ENCODE peak calls at places on chromosome 13, in eight cellular contexts. I is ELR, N is GM19239, P is small intestine, O is globus pallidus, S is Caki2, T is nucleus accumbens, C is lung. X is an unnamed sample.

GRCh38 chr13:33644607-33645543 is 173.1 kb upstream of the RFC3 start:
- DNase-seq in N (no peak), P (no peak), C (no peak), I (no peak), T (no peak), S (no peak), O (no peak), X (no peak)

GRCh38 chr13:75416327-75417005 is 65.5 kb downstream of the TBC1D4 start:
- DNase-seq in P (no peak), T (no peak), N (no peak), I (no peak), O (no peak), C (no peak), S (no peak), X (no peak)

GRCh38 chr13:45105895-45106294 is 14.4 kb upstream of the GTF2F2 start:
- DNase-seq in S (no peak), P (no peak), C (no peak), I (peak; percentile 7), T (no peak), O (no peak), N (no peak), X (no peak)

GRCh38 chr13:113053376-113053775 is 52.2 kb upstream of the F7 start:
- DNase-seq in O (no peak), T (no peak), I (no peak), P (no peak), C (no peak), S (no peak), N (no peak), X (no peak)

GRCh38 chr13:113060557-113061270 is 44.9 kb upstream of the F7 start:
- DNase-seq in S (no peak), C (no peak), O (no peak), P (no peak), I (no peak), T (no peak), N (no peak), X (no peak)

GRCh38 chr13:89740994-89741678 is 1606.4 kb upstream of the MIR17HG start:
- DNase-seq in N (no peak), C (no peak), S (no peak), O (no peak), T (no peak), P (no peak), I (no peak), X (no peak)

GRCh38 chr13:38657191-38657590 is 29.7 kb upstream of the FREM2 start:
- DNase-seq in C (no peak), N (no peak), O (no peak), T (no peak), I (peak; percentile 51), P (no peak), S (no peak), X (no peak)

GRCh38 chr13:99995503-99996176 is 14.1 kb downstream of the ZIC2 start:
- DNase-seq in I (no peak), S (no peak), C (no peak), P (peak; percentile 26), N (no peak), T (no peak), O (no peak), X (no peak)

GRCh38 chr13:66618702-66619101 is 611.4 kb downstream of the PCDH9 start:
- DNase-seq in T (no peak), S (peak; percentile 14), N (no peak), C (no peak), P (no peak), I (peak; percentile 73), O (no peak), X (peak; percentile 26)

GRCh38 chr13:23707674-23708073 is 137.5 kb downstream of the TNFRSF19 start:
- DNase-seq in S (no peak), N (no peak), P (no peak), T (no peak), C (no peak), I (peak; percentile 65), O (peak; percentile 5), X (peak; percentile 13)

X was measured in kidney glomerular epithelial cell.